ENCODE peak calls at places on chromosomes 6 and 20, in seven cellular contexts. One of them, this sample, is unnamed.

GRCh38 chr6:170051229-170052172 is 239.4 kb downstream of the DLL1 start:
- DNase-seq in stimulated activated CD8-positive, alpha-beta memory T cell treated with anti-CD3 and anti-CD28 coated beads, Interleukin-15, amount 100 ng/mL, for 24 hours: no peak
- DNase-seq in fibroblast of lung: no peak
- DNase-seq in GM23338: no peak
- DNase-seq in foreskin fibroblast: no peak
- DNase-seq in stomach: peak
- DNase-seq in COR-L47: no peak
- DNase-seq in this sample: peak

GRCh38 chr20:9021699-9022098 is 47.2 kb upstream of the PLCB4 start:
- DNase-seq in COR-L47: no peak
- DNase-seq in stimulated activated CD8-positive, alpha-beta memory T cell treated with anti-CD3 and anti-CD28 coated beads, Interleukin-15, amount 100 ng/mL, for 24 hours: no peak
- DNase-seq in foreskin fibroblast: peak
- DNase-seq in stomach: no peak
- DNase-seq in fibroblast of lung: no peak
- DNase-seq in GM23338: peak
- DNase-seq in this sample: no peak

GRCh38 chr20:51427625-51428291 is 114.8 kb downstream of the NFATC2 start:
- DNase-seq in GM23338: peak
- DNase-seq in foreskin fibroblast: no peak
- DNase-seq in stimulated activated CD8-positive, alpha-beta memory T cell treated with anti-CD3 and anti-CD28 coated beads, Interleukin-15, amount 100 ng/mL, for 24 hours: no peak
- DNase-seq in stomach: no peak
- DNase-seq in COR-L47: no peak
- DNase-seq in fibroblast of lung: no peak
- DNase-seq in this sample: no peak

GRCh38 chr6:3808759-3809514 is 40.2 kb upstream of the FAM50B start:
- DNase-seq in GM23338: no peak
- DNase-seq in stomach: peak
- DNase-seq in stimulated activated CD8-positive, alpha-beta memory T cell treated with anti-CD3 and anti-CD28 coated beads, Interleukin-15, amount 100 ng/mL, for 24 hours: no peak
- DNase-seq in COR-L47: no peak
- DNase-seq in fibroblast of lung: peak
- DNase-seq in foreskin fibroblast: peak
- DNase-seq in this sample: no peak

GRCh38 chr6:161884782-161885181 is 610.9 kb upstream of the AGPAT4 start:
- DNase-seq in fibroblast of lung: no peak
- DNase-seq in COR-L47: no peak
- DNase-seq in foreskin fibroblast: no peak
- DNase-seq in GM23338: no peak
- DNase-seq in stomach: no peak
- DNase-seq in stimulated activated CD8-positive, alpha-beta memory T cell treated with anti-CD3 and anti-CD28 coated beads, Interleukin-15, amount 100 ng/mL, for 24 hours: no peak
- DNase-seq in this sample: no peak

GRCh38 chr6:112223070-112223861 is 31.1 kb downstream of the LAMA4 start:
- DNase-seq in fibroblast of lung: peak
- DNase-seq in stimulated activated CD8-positive, alpha-beta memory T cell treated with anti-CD3 and anti-CD28 coated beads, Interleukin-15, amount 100 ng/mL, for 24 hours: no peak
- DNase-seq in foreskin fibroblast: peak
- DNase-seq in COR-L47: no peak
- DNase-seq in GM23338: no peak
- DNase-seq in stomach: no peak
- DNase-seq in this sample: no peak

GRCh38 chr6:89368107-89368506 is 15.6 kb upstream of the UBE2J1 start:
- DNase-seq in foreskin fibroblast: peak
- DNase-seq in stomach: peak
- DNase-seq in fibroblast of lung: peak
- DNase-seq in stimulated activated CD8-positive, alpha-beta memory T cell treated with anti-CD3 and anti-CD28 coated beads, Interleukin-15, amount 100 ng/mL, for 24 hours: peak
- DNase-seq in GM23338: peak
- DNase-seq in COR-L47: peak
- DNase-seq in this sample: peak

GRCh38 chr20:25341716-25342680 is 48.6 kb downstream of the ABHD12 start:
- DNase-seq in foreskin fibroblast: no peak
- DNase-seq in GM23338: peak
- DNase-seq in fibroblast of lung: no peak
- DNase-seq in COR-L47: no peak
- DNase-seq in stimulated activated CD8-positive, alpha-beta memory T cell treated with anti-CD3 and anti-CD28 coated beads, Interleukin-15, amount 100 ng/mL, for 24 hours: no peak
- DNase-seq in stomach: no peak
- DNase-seq in this sample: no peak

GRCh38 chr6:157667211-157668033 is 155.6 kb upstream of the SNX9 start:
- DNase-seq in GM23338: peak
- DNase-seq in foreskin fibroblast: peak
- DNase-seq in COR-L47: peak
- DNase-seq in stomach: peak
- DNase-seq in fibroblast of lung: peak
- DNase-seq in stimulated activated CD8-positive, alpha-beta memory T cell treated with anti-CD3 and anti-CD28 coated beads, Interleukin-15, amount 100 ng/mL, for 24 hours: no peak
- DNase-seq in this sample: peak

GRCh38 chr6:5996701-5997419 is 9.9 kb downstream of the NRN1 start:
- DNase-seq in GM23338: peak
- DNase-seq in COR-L47: peak
- DNase-seq in stimulated activated CD8-positive, alpha-beta memory T cell treated with anti-CD3 and anti-CD28 coated beads, Interleukin-15, amount 100 ng/mL, for 24 hours: no peak
- DNase-seq in foreskin fibroblast: no peak
- DNase-seq in stomach: no peak
- DNase-seq in fibroblast of lung: no peak
- DNase-seq in this sample: no peak

GRCh38 chr6:1600063-1600763 is 9.5 kb upstream of the FOXC1 start:
- DNase-seq in COR-L47: no peak
- DNase-seq in fibroblast of lung: no peak
- DNase-seq in foreskin fibroblast: no peak
- DNase-seq in stomach: no peak
- DNase-seq in stimulated activated CD8-positive, alpha-beta memory T cell treated with anti-CD3 and anti-CD28 coated beads, Interleukin-15, amount 100 ng/mL, for 24 hours: no peak
- DNase-seq in GM23338: no peak
- DNase-seq in this sample: no peak

GRCh38 chr6:29806387-29806786 is 21.2 kb upstream of the HLA-G start:
- DNase-seq in fibroblast of lung: no peak
- DNase-seq in stimulated activated CD8-positive, alpha-beta memory T cell treated with anti-CD3 and anti-CD28 coated beads, Interleukin-15, amount 100 ng/mL, for 24 hours: no peak
- DNase-seq in stomach: no peak
- DNase-seq in foreskin fibroblast: no peak
- DNase-seq in COR-L47: no peak
- DNase-seq in GM23338: no peak
- DNase-seq in this sample: no peak

GRCh38 chr6:4017058-4017457 is 61.9 kb downstream of the FAM217A start:
- DNase-seq in foreskin fibroblast: no peak
- DNase-seq in COR-L47: no peak
- DNase-seq in fibroblast of lung: no peak
- DNase-seq in GM23338: no peak
- DNase-seq in stimulated activated CD8-positive, alpha-beta memory T cell treated with anti-CD3 and anti-CD28 coated beads, Interleukin-15, amount 100 ng/mL, for 24 hours: no peak
- DNase-seq in stomach: no peak
- DNase-seq in this sample: no peak

GRCh38 chr6:149336529-149336928 is 19.0 kb downstream of the TAB2 start:
- DNase-seq in fibroblast of lung: no peak
- DNase-seq in COR-L47: no peak
- DNase-seq in foreskin fibroblast: no peak
- DNase-seq in GM23338: no peak
- DNase-seq in stimulated activated CD8-positive, alpha-beta memory T cell treated with anti-CD3 and anti-CD28 coated beads, Interleukin-15, amount 100 ng/mL, for 24 hours: no peak
- DNase-seq in stomach: no peak
- DNase-seq in this sample: no peak

GRCh38 chr6:169833258-169833794 is 81.9 kb downstream of the ERMARD start:
- DNase-seq in GM23338: no peak
- DNase-seq in COR-L47: no peak
- DNase-seq in fibroblast of lung: peak
- DNase-seq in stimulated activated CD8-positive, alpha-beta memory T cell treated with anti-CD3 and anti-CD28 coated beads, Interleukin-15, amount 100 ng/mL, for 24 hours: no peak
- DNase-seq in foreskin fibroblast: no peak
- DNase-seq in stomach: no peak
- DNase-seq in this sample: no peak

GRCh38 chr6:18692920-18693319 is 305.8 kb downstream of the RNF144B start:
- DNase-seq in fibroblast of lung: no peak
- DNase-seq in foreskin fibroblast: no peak
- DNase-seq in COR-L47: no peak
- DNase-seq in GM23338: no peak
- DNase-seq in stimulated activated CD8-positive, alpha-beta memory T cell treated with anti-CD3 and anti-CD28 coated beads, Interleukin-15, amount 100 ng/mL, for 24 hours: no peak
- DNase-seq in stomach: no peak
- DNase-seq in this sample: no peak

GRCh38 chr6:155883334-155883731 is 427.7 kb upstream of the NOX3 start:
- DNase-seq in COR-L47: no peak
- DNase-seq in GM23338: no peak
- DNase-seq in fibroblast of lung: peak
- DNase-seq in stimulated activated CD8-positive, alpha-beta memory T cell treated with anti-CD3 and anti-CD28 coated beads, Interleukin-15, amount 100 ng/mL, for 24 hours: no peak
- DNase-seq in foreskin fibroblast: no peak
- DNase-seq in stomach: no peak
- DNase-seq in this sample: no peak

GRCh38 chr20:36467076-36467999 is 74.0 kb upstream of the MYL9 start:
- DNase-seq in stomach: peak
- DNase-seq in COR-L47: peak
- DNase-seq in fibroblast of lung: peak
- DNase-seq in GM23338: no peak
- DNase-seq in foreskin fibroblast: peak
- DNase-seq in stimulated activated CD8-positive, alpha-beta memory T cell treated with anti-CD3 and anti-CD28 coated beads, Interleukin-15, amount 100 ng/mL, for 24 hours: no peak
- DNase-seq in this sample: peak

GRCh38 chr6:95519228-95520037 is 57.9 kb upstream of the MANEA start:
- DNase-seq in stomach: no peak
- DNase-seq in foreskin fibroblast: no peak
- DNase-seq in COR-L47: no peak
- DNase-seq in GM23338: no peak
- DNase-seq in fibroblast of lung: no peak
- DNase-seq in stimulated activated CD8-positive, alpha-beta memory T cell treated with anti-CD3 and anti-CD28 coated beads, Interleukin-15, amount 100 ng/mL, for 24 hours: no peak
- DNase-seq in this sample: no peak

GRCh38 chr20:35698298-35699126 is 640 bp downstream of the NFS1 start:
- DNase-seq in COR-L47: no peak
- DNase-seq in fibroblast of lung: no peak
- DNase-seq in stimulated activated CD8-positive, alpha-beta memory T cell treated with anti-CD3 and anti-CD28 coated beads, Interleukin-15, amount 100 ng/mL, for 24 hours: no peak
- DNase-seq in GM23338: peak
- DNase-seq in stomach: peak
- DNase-seq in foreskin fibroblast: no peak
- DNase-seq in this sample: peak

GRCh38 chr6:56516003-56516402 is 126.7 kb downstream of the DST start:
- DNase-seq in fibroblast of lung: no peak
- DNase-seq in foreskin fibroblast: no peak
- DNase-seq in GM23338: no peak
- DNase-seq in stimulated activated CD8-positive, alpha-beta memory T cell treated with anti-CD3 and anti-CD28 coated beads, Interleukin-15, amount 100 ng/mL, for 24 hours: no peak
- DNase-seq in stomach: no peak
- DNase-seq in COR-L47: no peak
- DNase-seq in this sample: no peak

GRCh38 chr6:150549577-150550184 is 50.0 kb upstream of the PLEKHG1 start:
- DNase-seq in COR-L47: no peak
- DNase-seq in GM23338: no peak
- DNase-seq in fibroblast of lung: no peak
- DNase-seq in stimulated activated CD8-positive, alpha-beta memory T cell treated with anti-CD3 and anti-CD28 coated beads, Interleukin-15, amount 100 ng/mL, for 24 hours: no peak
- DNase-seq in stomach: no peak
- DNase-seq in foreskin fibroblast: no peak
- DNase-seq in this sample: no peak

GRCh38 chr20:48704761-48705160 is 123.0 kb downstream of the PREX1 start:
- DNase-seq in stimulated activated CD8-positive, alpha-beta memory T cell treated with anti-CD3 and anti-CD28 coated beads, Interleukin-15, amount 100 ng/mL, for 24 hours: no peak
- DNase-seq in stomach: no peak
- DNase-seq in fibroblast of lung: no peak
- DNase-seq in GM23338: no peak
- DNase-seq in foreskin fibroblast: no peak
- DNase-seq in COR-L47: no peak
- DNase-seq in this sample: no peak

GRCh38 chr20:62181808-62182207 is 1.0 kb upstream of the MTG2 start:
- DNase-seq in foreskin fibroblast: no peak
- DNase-seq in stomach: no peak
- DNase-seq in stimulated activated CD8-positive, alpha-beta memory T cell treated with anti-CD3 and anti-CD28 coated beads, Interleukin-15, amount 100 ng/mL, for 24 hours: no peak
- DNase-seq in GM23338: no peak
- DNase-seq in fibroblast of lung: no peak
- DNase-seq in COR-L47: no peak
- DNase-seq in this sample: no peak

GRCh38 chr6:35300848-35301247 is 3.2 kb downstream of the DEF6 start:
- DNase-seq in foreskin fibroblast: no peak
- DNase-seq in stimulated activated CD8-positive, alpha-beta memory T cell treated with anti-CD3 and anti-CD28 coated beads, Interleukin-15, amount 100 ng/mL, for 24 hours: no peak
- DNase-seq in fibroblast of lung: no peak
- DNase-seq in stomach: no peak
- DNase-seq in COR-L47: no peak
- DNase-seq in GM23338: no peak
- DNase-seq in this sample: no peak

GRCh38 chr6:127083231-127084015 is 35.0 kb upstream of the RSPO3 start:
- DNase-seq in foreskin fibroblast: no peak
- DNase-seq in fibroblast of lung: no peak
- DNase-seq in COR-L47: no peak
- DNase-seq in GM23338: no peak
- DNase-seq in stomach: no peak
- DNase-seq in stimulated activated CD8-positive, alpha-beta memory T cell treated with anti-CD3 and anti-CD28 coated beads, Interleukin-15, amount 100 ng/mL, for 24 hours: no peak
- DNase-seq in this sample: no peak

GRCh38 chr6:75800708-75801505 is 51.9 kb downstream of the MYO6 start:
- DNase-seq in fibroblast of lung: no peak
- DNase-seq in foreskin fibroblast: no peak
- DNase-seq in GM23338: no peak
- DNase-seq in stimulated activated CD8-positive, alpha-beta memory T cell treated with anti-CD3 and anti-CD28 coated beads, Interleukin-15, amount 100 ng/mL, for 24 hours: no peak
- DNase-seq in COR-L47: no peak
- DNase-seq in stomach: no peak
- DNase-seq in this sample: no peak

GRCh38 chr6:422423-423061 is 31.0 kb downstream of the IRF4 start:
- DNase-seq in COR-L47: no peak
- DNase-seq in fibroblast of lung: peak
- DNase-seq in stimulated activated CD8-positive, alpha-beta memory T cell treated with anti-CD3 and anti-CD28 coated beads, Interleukin-15, amount 100 ng/mL, for 24 hours: no peak
- DNase-seq in stomach: no peak
- DNase-seq in GM23338: no peak
- DNase-seq in foreskin fibroblast: peak
- DNase-seq in this sample: no peak

GRCh38 chr20:11790047-11790446 is 127.6 kb upstream of the BTBD3 start:
- DNase-seq in foreskin fibroblast: no peak
- DNase-seq in stomach: no peak
- DNase-seq in GM23338: no peak
- DNase-seq in stimulated activated CD8-positive, alpha-beta memory T cell treated with anti-CD3 and anti-CD28 coated beads, Interleukin-15, amount 100 ng/mL, for 24 hours: no peak
- DNase-seq in COR-L47: no peak
- DNase-seq in fibroblast of lung: no peak
- DNase-seq in this sample: no peak

GRCh38 chr6:17600527-17601388 is 656 bp downstream of the FAM8A1 start:
- DNase-seq in COR-L47: peak
- DNase-seq in foreskin fibroblast: no peak
- DNase-seq in fibroblast of lung: peak
- DNase-seq in GM23338: peak
- DNase-seq in stomach: peak
- DNase-seq in stimulated activated CD8-positive, alpha-beta memory T cell treated with anti-CD3 and anti-CD28 coated beads, Interleukin-15, amount 100 ng/mL, for 24 hours: peak
- DNase-seq in this sample: no peak

GRCh38 chr6:139330271-139330670 is 38.5 kb upstream of the TXLNB start:
- DNase-seq in stomach: no peak
- DNase-seq in GM23338: no peak
- DNase-seq in stimulated activated CD8-positive, alpha-beta memory T cell treated with anti-CD3 and anti-CD28 coated beads, Interleukin-15, amount 100 ng/mL, for 24 hours: no peak
- DNase-seq in foreskin fibroblast: no peak
- DNase-seq in COR-L47: no peak
- DNase-seq in fibroblast of lung: no peak
- DNase-seq in this sample: no peak

GRCh38 chr20:62749851-62750445 is 41.3 kb downstream of the NTSR1 start:
- DNase-seq in stimulated activated CD8-positive, alpha-beta memory T cell treated with anti-CD3 and anti-CD28 coated beads, Interleukin-15, amount 100 ng/mL, for 24 hours: no peak
- DNase-seq in fibroblast of lung: no peak
- DNase-seq in stomach: no peak
- DNase-seq in foreskin fibroblast: no peak
- DNase-seq in GM23338: no peak
- DNase-seq in COR-L47: no peak
- DNase-seq in this sample: no peak

GRCh38 chr6:31070711-31071197 is 41.6 kb downstream of the C6orf15 start:
- DNase-seq in COR-L47: peak
- DNase-seq in fibroblast of lung: peak
- DNase-seq in foreskin fibroblast: peak
- DNase-seq in GM23338: peak
- DNase-seq in stomach: peak
- DNase-seq in stimulated activated CD8-positive, alpha-beta memory T cell treated with anti-CD3 and anti-CD28 coated beads, Interleukin-15, amount 100 ng/mL, for 24 hours: no peak
- DNase-seq in this sample: peak

GRCh38 chr20:63756648-63756991 is 17.0 kb downstream of the SLC2A4RG start:
- DNase-seq in foreskin fibroblast: no peak
- DNase-seq in COR-L47: no peak
- DNase-seq in fibroblast of lung: no peak
- DNase-seq in stimulated activated CD8-positive, alpha-beta memory T cell treated with anti-CD3 and anti-CD28 coated beads, Interleukin-15, amount 100 ng/mL, for 24 hours: no peak
- DNase-seq in GM23338: no peak
- DNase-seq in stomach: no peak
- DNase-seq in this sample: no peak

GRCh38 chr6:125307964-125308615 is 6.3 kb upstream of the HDDC2 start:
- DNase-seq in foreskin fibroblast: no peak
- DNase-seq in stimulated activated CD8-positive, alpha-beta memory T cell treated with anti-CD3 and anti-CD28 coated beads, Interleukin-15, amount 100 ng/mL, for 24 hours: no peak
- DNase-seq in GM23338: no peak
- DNase-seq in fibroblast of lung: no peak
- DNase-seq in COR-L47: no peak
- DNase-seq in stomach: no peak
- DNase-seq in this sample: no peak

GRCh38 chr20:9031951-9032350 is 36.9 kb upstream of the PLCB4 start:
- DNase-seq in GM23338: no peak
- DNase-seq in COR-L47: no peak
- DNase-seq in fibroblast of lung: peak
- DNase-seq in stimulated activated CD8-positive, alpha-beta memory T cell treated with anti-CD3 and anti-CD28 coated beads, Interleukin-15, amount 100 ng/mL, for 24 hours: no peak
- DNase-seq in stomach: no peak
- DNase-seq in foreskin fibroblast: no peak
- DNase-seq in this sample: no peak

This sample was measured in ureter.